ENCODE peak calls at places on chromosomes 4 and X, in eight cellular contexts. One of them, this sample, is unnamed.

GRCh38 chrX:71667328-71668247 is at the start of gene LOC101059915:
- DNase-seq in transverse colon: no peak
- DNase-seq in sigmoid colon: no peak
- DNase-seq in pancreas: no peak
- DNase-seq in HFFc6: no peak
- DNase-seq in heart left ventricle: no peak
- DNase-seq in epithelial cell of proximal tubule: no peak
- DNase-seq in GM12865: no peak
- DNase-seq in this sample: no peak

GRCh38 chrX:141405878-141406492 is 163.7 kb upstream of the SPANXC start:
- DNase-seq in transverse colon: no peak
- DNase-seq in sigmoid colon: no peak
- DNase-seq in pancreas: no peak
- DNase-seq in HFFc6: peak
- DNase-seq in heart left ventricle: no peak
- DNase-seq in epithelial cell of proximal tubule: peak
- DNase-seq in GM12865: no peak
- DNase-seq in this sample: no peak

GRCh38 chr4:137124278-137124932 is 407.9 kb downstream of the PCDH18 start:
- DNase-seq in transverse colon: no peak
- DNase-seq in sigmoid colon: no peak
- DNase-seq in pancreas: no peak
- DNase-seq in HFFc6: peak
- DNase-seq in heart left ventricle: no peak
- DNase-seq in epithelial cell of proximal tubule: peak
- DNase-seq in GM12865: peak
- DNase-seq in this sample: no peak

GRCh38 chr4:140102406-140102805 is 51.6 kb downstream of the MAML3 start:
- DNase-seq in transverse colon: no peak
- DNase-seq in sigmoid colon: no peak
- DNase-seq in pancreas: no peak
- DNase-seq in HFFc6: no peak
- DNase-seq in heart left ventricle: no peak
- DNase-seq in epithelial cell of proximal tubule: no peak
- DNase-seq in GM12865: no peak
- DNase-seq in this sample: no peak

GRCh38 chr4:95549246-95550138 is 719 bp upstream of the UNC5C start:
- DNase-seq in transverse colon: peak
- DNase-seq in sigmoid colon: peak
- DNase-seq in pancreas: no peak
- DNase-seq in HFFc6: no peak
- DNase-seq in heart left ventricle: peak
- DNase-seq in epithelial cell of proximal tubule: no peak
- DNase-seq in GM12865: peak
- DNase-seq in this sample: no peak

GRCh38 chr4:123892997-123893745 is 496.6 kb downstream of the SPRY1 start:
- DNase-seq in transverse colon: no peak
- DNase-seq in sigmoid colon: no peak
- DNase-seq in pancreas: no peak
- DNase-seq in HFFc6: no peak
- DNase-seq in heart left ventricle: no peak
- DNase-seq in epithelial cell of proximal tubule: no peak
- DNase-seq in GM12865: no peak
- DNase-seq in this sample: no peak

GRCh38 chr4:116180056-116180690 is 905.2 kb downstream of the TRAM1L1 start:
- DNase-seq in transverse colon: no peak
- DNase-seq in sigmoid colon: no peak
- DNase-seq in pancreas: no peak
- DNase-seq in HFFc6: no peak
- DNase-seq in heart left ventricle: no peak
- DNase-seq in epithelial cell of proximal tubule: no peak
- DNase-seq in GM12865: peak
- DNase-seq in this sample: no peak

GRCh38 chrX:41688835-41689234 is at the start of gene GPR34:
- DNase-seq in transverse colon: no peak
- DNase-seq in sigmoid colon: no peak
- DNase-seq in pancreas: no peak
- DNase-seq in HFFc6: no peak
- DNase-seq in heart left ventricle: no peak
- DNase-seq in epithelial cell of proximal tubule: no peak
- DNase-seq in GM12865: no peak
- DNase-seq in this sample: no peak

GRCh38 chr4:77881460-77882295 is 19.0 kb downstream of the MRPL1 start:
- DNase-seq in transverse colon: no peak
- DNase-seq in sigmoid colon: no peak
- DNase-seq in pancreas: no peak
- DNase-seq in HFFc6: no peak
- DNase-seq in heart left ventricle: no peak
- DNase-seq in epithelial cell of proximal tubule: no peak
- DNase-seq in GM12865: no peak
- DNase-seq in this sample: no peak

GRCh38 chr4:8727131-8727530 is 134.6 kb downstream of the CPZ start:
- DNase-seq in transverse colon: peak
- DNase-seq in sigmoid colon: peak
- DNase-seq in pancreas: no peak
- DNase-seq in HFFc6: no peak
- DNase-seq in heart left ventricle: no peak
- DNase-seq in epithelial cell of proximal tubule: no peak
- DNase-seq in GM12865: no peak
- DNase-seq in this sample: no peak

GRCh38 chr4:183504930-183505555 is at the start of gene ING2:
- DNase-seq in transverse colon: no peak
- DNase-seq in sigmoid colon: no peak
- DNase-seq in pancreas: no peak
- DNase-seq in HFFc6: peak
- DNase-seq in heart left ventricle: no peak
- DNase-seq in epithelial cell of proximal tubule: no peak
- DNase-seq in GM12865: no peak
- DNase-seq in this sample: no peak

GRCh38 chr4:54228064-54228527 is 997 bp upstream of the PDGFRA start:
- DNase-seq in transverse colon: peak
- DNase-seq in sigmoid colon: peak
- DNase-seq in pancreas: peak
- DNase-seq in HFFc6: peak
- DNase-seq in heart left ventricle: peak
- DNase-seq in epithelial cell of proximal tubule: no peak
- DNase-seq in GM12865: peak
- DNase-seq in this sample: peak

GRCh38 chrX:40278340-40279090 is 180.8 kb upstream of the BCOR start:
- DNase-seq in transverse colon: no peak
- DNase-seq in sigmoid colon: no peak
- DNase-seq in pancreas: no peak
- DNase-seq in HFFc6: no peak
- DNase-seq in heart left ventricle: no peak
- DNase-seq in epithelial cell of proximal tubule: no peak
- DNase-seq in GM12865: peak
- DNase-seq in this sample: no peak

GRCh38 chr4:183716302-183716701 is 57.2 kb downstream of the TRAPPC11 start:
- DNase-seq in transverse colon: no peak
- DNase-seq in sigmoid colon: no peak
- DNase-seq in pancreas: no peak
- DNase-seq in HFFc6: no peak
- DNase-seq in heart left ventricle: no peak
- DNase-seq in epithelial cell of proximal tubule: no peak
- DNase-seq in GM12865: no peak
- DNase-seq in this sample: no peak

GRCh38 chrX:100913111-100913510 is 15.6 kb downstream of the XKRX start:
- DNase-seq in transverse colon: no peak
- DNase-seq in sigmoid colon: no peak
- DNase-seq in pancreas: no peak
- DNase-seq in HFFc6: no peak
- DNase-seq in heart left ventricle: no peak
- DNase-seq in epithelial cell of proximal tubule: no peak
- DNase-seq in GM12865: no peak
- DNase-seq in this sample: no peak

GRCh38 chrX:131564553-131565229 is 20.8 kb downstream of the OR13H1 start:
- DNase-seq in transverse colon: no peak
- DNase-seq in sigmoid colon: no peak
- DNase-seq in pancreas: no peak
- DNase-seq in HFFc6: no peak
- DNase-seq in heart left ventricle: no peak
- DNase-seq in epithelial cell of proximal tubule: no peak
- DNase-seq in GM12865: no peak
- DNase-seq in this sample: no peak

GRCh38 chr4:143355540-143356217 is 19.0 kb downstream of the GAB1 start:
- DNase-seq in transverse colon: no peak
- DNase-seq in sigmoid colon: no peak
- DNase-seq in pancreas: no peak
- DNase-seq in HFFc6: no peak
- DNase-seq in heart left ventricle: no peak
- DNase-seq in epithelial cell of proximal tubule: no peak
- DNase-seq in GM12865: no peak
- DNase-seq in this sample: no peak

GRCh38 chr4:158998624-158999023 is 104.3 kb upstream of the RAPGEF2 start:
- DNase-seq in transverse colon: peak
- DNase-seq in sigmoid colon: no peak
- DNase-seq in pancreas: no peak
- DNase-seq in HFFc6: peak
- DNase-seq in heart left ventricle: no peak
- DNase-seq in epithelial cell of proximal tubule: no peak
- DNase-seq in GM12865: no peak
- DNase-seq in this sample: no peak

GRCh38 chr4:24517676-24518075 is 66.7 kb downstream of the DHX15 start:
- DNase-seq in transverse colon: no peak
- DNase-seq in sigmoid colon: no peak
- DNase-seq in pancreas: no peak
- DNase-seq in HFFc6: no peak
- DNase-seq in heart left ventricle: no peak
- DNase-seq in epithelial cell of proximal tubule: no peak
- DNase-seq in GM12865: no peak
- DNase-seq in this sample: no peak

GRCh38 chr4:42654606-42655005 is 2.3 kb downstream of the ATP8A1 start:
- DNase-seq in transverse colon: no peak
- DNase-seq in sigmoid colon: no peak
- DNase-seq in pancreas: peak
- DNase-seq in HFFc6: peak
- DNase-seq in heart left ventricle: no peak
- DNase-seq in epithelial cell of proximal tubule: peak
- DNase-seq in GM12865: peak
- DNase-seq in this sample: no peak

DNA sequence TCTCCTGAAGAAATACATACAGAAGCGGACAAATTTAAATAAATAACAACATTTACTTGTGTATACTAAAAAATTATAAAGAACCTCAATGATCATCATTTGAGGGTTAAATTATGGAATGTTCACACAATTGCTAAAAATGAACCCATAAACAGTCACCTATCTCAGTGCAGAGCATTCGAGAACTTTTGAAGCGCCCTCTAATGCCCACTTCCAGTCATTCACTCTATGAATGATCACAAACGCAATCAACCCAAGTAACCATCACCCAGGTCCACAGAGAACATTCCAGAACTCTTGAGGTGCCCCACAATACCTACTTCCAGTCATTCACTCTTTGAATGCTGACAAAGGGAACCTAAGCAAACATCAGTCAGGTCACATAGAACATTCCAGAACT is 103.5 kb upstream of the PLAC1 start:
- DNase-seq in transverse colon: no peak
- DNase-seq in sigmoid colon: no peak
- DNase-seq in pancreas: no peak
- DNase-seq in HFFc6: no peak
- DNase-seq in heart left ventricle: no peak
- DNase-seq in epithelial cell of proximal tubule: no peak
- DNase-seq in GM12865: peak
- DNase-seq in this sample: no peak
- TF ChIP-seq CTCF in transverse colon: no peak
- TF ChIP-seq CTCF in sigmoid colon: no peak
- TF ChIP-seq CTCF in pancreas: no peak
- TF ChIP-seq CTCF in HFFc6: peak
- TF ChIP-seq CTCF in heart left ventricle: peak
- TF ChIP-seq CTCF in epithelial cell of proximal tubule: peak
- TF ChIP-seq CTCF in GM12865: peak
- TF ChIP-seq CTCF in this sample: peak

GRCh38 chr4:126627255-126627654 is 1005.5 kb upstream of the INTU start:
- DNase-seq in transverse colon: no peak
- DNase-seq in sigmoid colon: no peak
- DNase-seq in pancreas: no peak
- DNase-seq in HFFc6: peak
- DNase-seq in heart left ventricle: no peak
- DNase-seq in epithelial cell of proximal tubule: no peak
- DNase-seq in GM12865: peak
- DNase-seq in this sample: no peak
- TF ChIP-seq CTCF in transverse colon: no peak
- TF ChIP-seq CTCF in sigmoid colon: no peak
- TF ChIP-seq CTCF in pancreas: no peak
- TF ChIP-seq CTCF in HFFc6: peak
- TF ChIP-seq CTCF in heart left ventricle: no peak
- TF ChIP-seq CTCF in epithelial cell of proximal tubule: peak
- TF ChIP-seq CTCF in GM12865: peak
- TF ChIP-seq CTCF in this sample: peak

DNA sequence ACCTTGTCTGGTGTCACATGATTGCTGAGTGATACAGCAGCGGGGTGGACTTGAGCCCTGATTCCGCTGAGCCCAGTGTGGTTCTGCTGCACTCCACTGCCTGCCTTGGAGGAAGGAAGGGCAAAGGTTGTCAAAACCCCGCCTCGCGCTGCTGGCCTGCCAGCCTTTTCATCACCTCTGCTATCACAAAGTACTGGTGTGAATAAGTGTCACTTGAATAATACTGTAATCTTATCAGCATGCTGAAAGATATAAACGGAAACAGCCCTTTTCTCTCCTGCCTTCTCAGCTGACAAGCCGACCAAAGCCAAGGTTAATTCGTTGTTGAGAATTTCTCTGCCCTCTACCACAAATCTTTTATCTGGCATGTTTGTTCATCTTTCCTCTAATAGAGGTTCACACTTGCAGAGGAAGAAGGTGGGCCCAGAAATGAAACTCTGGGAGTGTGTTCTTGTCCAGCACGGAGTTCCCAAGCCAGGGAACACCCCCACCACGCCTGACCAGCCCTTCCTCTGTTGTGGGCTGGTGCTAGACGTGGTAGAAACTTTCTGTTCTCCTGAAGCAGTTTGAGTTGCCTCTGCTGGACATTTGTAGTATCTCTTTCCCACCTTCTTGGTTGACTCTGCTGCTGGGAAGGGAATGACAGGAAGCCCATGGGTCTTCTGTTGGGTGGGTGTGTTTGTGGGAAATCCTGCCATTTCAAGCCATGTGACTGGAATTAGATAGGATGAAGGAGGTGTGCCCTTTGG is 21.5 kb downstream of the FHDC1 start:
- DNase-seq in transverse colon: peak
- DNase-seq in sigmoid colon: no peak
- DNase-seq in pancreas: peak
- DNase-seq in HFFc6: no peak
- DNase-seq in heart left ventricle: peak
- DNase-seq in epithelial cell of proximal tubule: no peak
- DNase-seq in GM12865: no peak
- DNase-seq in this sample: no peak
- TF ChIP-seq CTCF in transverse colon: peak
- TF ChIP-seq CTCF in sigmoid colon: no peak
- TF ChIP-seq CTCF in pancreas: no peak
- TF ChIP-seq CTCF in HFFc6: no peak
- TF ChIP-seq CTCF in heart left ventricle: no peak
- TF ChIP-seq CTCF in epithelial cell of proximal tubule: peak
- TF ChIP-seq CTCF in GM12865: no peak
- TF ChIP-seq CTCF in this sample: peak

DNA sequence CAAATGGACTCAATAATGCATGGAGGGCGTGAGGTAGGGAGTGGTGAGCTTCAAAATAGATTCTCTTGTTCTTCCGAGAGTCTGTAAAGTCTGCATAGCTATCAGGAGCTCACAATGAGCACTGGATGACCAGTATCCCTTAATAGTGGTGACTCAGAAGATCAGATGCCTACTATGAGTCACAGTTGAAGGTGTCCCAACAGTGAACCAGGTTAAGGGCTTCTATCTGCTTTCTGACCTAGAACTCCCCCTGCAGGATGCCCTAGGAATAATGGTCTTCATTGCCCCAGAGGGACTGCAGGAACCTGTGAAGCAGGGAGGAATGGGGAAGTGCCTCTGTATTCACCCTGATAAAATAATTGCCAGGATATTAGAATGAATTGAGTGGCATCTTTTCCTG is 22.1 kb downstream of the DGKK start:
- DNase-seq in transverse colon: peak
- DNase-seq in sigmoid colon: no peak
- DNase-seq in pancreas: no peak
- DNase-seq in HFFc6: no peak
- DNase-seq in heart left ventricle: no peak
- DNase-seq in epithelial cell of proximal tubule: peak
- DNase-seq in GM12865: peak
- DNase-seq in this sample: no peak
- TF ChIP-seq CTCF in transverse colon: peak
- TF ChIP-seq CTCF in sigmoid colon: no peak
- TF ChIP-seq CTCF in pancreas: no peak
- TF ChIP-seq CTCF in HFFc6: no peak
- TF ChIP-seq CTCF in heart left ventricle: no peak
- TF ChIP-seq CTCF in epithelial cell of proximal tubule: peak
- TF ChIP-seq CTCF in GM12865: peak
- TF ChIP-seq CTCF in this sample: no peak